ENCODE peak calls at places on chromosomes 11 and 22, in seven cellular contexts. L, C, A, Z, V, S and F are unnamed samples.

GRCh38 chr11:61131586-61131985 is 29.3 kb downstream of the CD5 start:
- DNase-seq in L (no peak), C (no peak), A (no peak), Z (no peak), V (no peak), S (no peak), F (no peak)

GRCh38 chr22:26662160-26662559 is 4.8 kb downstream of the MIAT start:
- DNase-seq in L (no peak), C (no peak), A (no peak), Z (no peak), V (no peak), S (no peak), F (no peak)

GRCh38 chr11:70575396-70576060 is 177.2 kb downstream of the CTTN start:
- DNase-seq in L (no peak), C (peak; percentile 70), A (no peak), Z (no peak), V (peak; percentile 45), S (no peak), F (no peak)

GRCh38 chr22:44147821-44148574 is 32.7 kb upstream of the PARVG start:
- DNase-seq in L (no peak), C (no peak), A (peak; percentile 18), Z (no peak), V (peak; percentile 97), S (no peak), F (no peak)

GRCh38 chr11:1205121-1205986 is 17.5 kb upstream of the MUC5B start:
- DNase-seq in L (no peak), C (peak; percentile 69), A (no peak), Z (no peak), V (peak; percentile 39), S (peak; percentile 32), F (no peak)

GRCh38 chr22:30903876-30904460 is 64.6 kb downstream of the MORC2 start:
- DNase-seq in L (no peak), C (no peak), A (no peak), Z (no peak), V (no peak), S (no peak), F (no peak)

GRCh38 chr11:77503006-77503405 is 29.1 kb upstream of the PAK1 start:
- DNase-seq in L (no peak), C (no peak), A (peak; percentile 29), Z (no peak), V (no peak), S (no peak), F (no peak)

GRCh38 chr11:9796276-9796675 is 132.4 kb downstream of the SWAP70 start:
- DNase-seq in L (no peak), C (no peak), A (no peak), Z (no peak), V (no peak), S (no peak), F (no peak)

GRCh38 chr11:134802116-134802515 is 390.1 kb upstream of the B3GAT1 start:
- DNase-seq in L (no peak), C (no peak), A (no peak), Z (no peak), V (no peak), S (no peak), F (no peak)

GRCh38 chr11:111531156-111531555 is 9.4 kb upstream of the LAYN start:
- DNase-seq in L (no peak), C (no peak), A (no peak), Z (no peak), V (no peak), S (no peak), F (no peak)

GRCh38 chr11:80346660-80347059 is 905.8 kb upstream of the TENM4 start:
- DNase-seq in L (no peak), C (no peak), A (no peak), Z (no peak), V (no peak), S (no peak), F (no peak)

GRCh38 chr11:17036666-17037658 is 22.7 kb upstream of the PLEKHA7 start:
- DNase-seq in L (no peak), C (no peak), A (no peak), Z (no peak), V (peak; percentile 86), S (no peak), F (peak; percentile 19)

GRCh38 chr22:23875801-23876200 is 18.1 kb downstream of the SLC2A11 start:
- DNase-seq in L (no peak), C (no peak), A (no peak), Z (no peak), V (no peak), S (no peak), F (no peak)

GRCh38 chr11:33893711-33894401 is 2.0 kb upstream of the LMO2 start:
- DNase-seq in L (peak; percentile 77), C (no peak), A (peak; percentile 67), Z (peak; percentile 51), V (no peak), S (no peak), F (no peak)

GRCh38 chr22:35354068-35354467 is 26.8 kb upstream of the HMOX1 start:
- DNase-seq in L (no peak), C (no peak), A (no peak), Z (no peak), V (no peak), S (no peak), F (no peak)

GRCh38 chr11:61967177-61967923 is at the start of gene FTH1:
- DNase-seq in L (peak; percentile 96), C (peak; percentile 96), A (peak; percentile 97), Z (peak; percentile 94), V (peak; percentile 95), S (peak; percentile 95), F (peak; percentile 90)

GRCh38 chr11:76524919-76525318 is 80.1 kb downstream of the EMSY start:
- DNase-seq in L (no peak), C (no peak), A (peak; percentile 71), Z (no peak), V (no peak), S (no peak), F (peak; percentile 78)

GRCh38 chr11:73185680-73186293 is 32.3 kb upstream of the P2RY2 start:
- DNase-seq in L (no peak), C (peak; percentile 74), A (peak; percentile 62), Z (no peak), V (no peak), S (no peak), F (peak; percentile 86)

GRCh38 chr11:73186294-73186850 is 31.7 kb upstream of the P2RY2 start:
- DNase-seq in L (no peak), C (no peak), A (no peak), Z (no peak), V (no peak), S (no peak), F (peak; percentile 83)

GRCh38 chr11:73186886-73187285 is 31.2 kb upstream of the P2RY2 start:
- DNase-seq in L (no peak), C (no peak), A (no peak), Z (no peak), V (no peak), S (no peak), F (no peak)

GRCh38 chr11:73184953-73185671 is 33.0 kb upstream of the P2RY2 start:
- DNase-seq in L (peak; percentile 73), C (peak; percentile 93), A (peak; percentile 64), Z (peak; percentile 31), V (peak; percentile 91), S (peak; percentile 79), F (peak; percentile 87)

GRCh38 chr11:73182824-73183321 is 35.2 kb upstream of the P2RY2 start:
- DNase-seq in L (no peak), C (no peak), A (peak; percentile 47), Z (no peak), V (no peak), S (no peak), F (no peak)
- TF ChIP-seq CTCF in L (no peak), C (no peak), A (no peak), Z (no peak), V (peak; percentile 63), S (no peak), F (no peak)

GRCh38 chr11:93846411-93846810 is 4.0 kb downstream of the VSTM5 start:
- DNase-seq in L (no peak), C (no peak), A (peak; percentile 25), Z (no peak), V (no peak), S (no peak), F (no peak)

GRCh38 chr11:93850585-93851018 is at the start of gene VSTM5:
- DNase-seq in L (no peak), C (no peak), A (no peak), Z (no peak), V (no peak), S (no peak), F (no peak)

GRCh38 chr11:93852242-93852641 is 1.8 kb upstream of the VSTM5 start:
- DNase-seq in L (no peak), C (no peak), A (no peak), Z (no peak), V (peak; percentile 26), S (no peak), F (no peak)

GRCh38 chr11:93849201-93849600 is 1.2 kb downstream of the VSTM5 start:
- DNase-seq in L (no peak), C (no peak), A (no peak), Z (no peak), V (peak; percentile 29), S (no peak), F (no peak)

DNA sequence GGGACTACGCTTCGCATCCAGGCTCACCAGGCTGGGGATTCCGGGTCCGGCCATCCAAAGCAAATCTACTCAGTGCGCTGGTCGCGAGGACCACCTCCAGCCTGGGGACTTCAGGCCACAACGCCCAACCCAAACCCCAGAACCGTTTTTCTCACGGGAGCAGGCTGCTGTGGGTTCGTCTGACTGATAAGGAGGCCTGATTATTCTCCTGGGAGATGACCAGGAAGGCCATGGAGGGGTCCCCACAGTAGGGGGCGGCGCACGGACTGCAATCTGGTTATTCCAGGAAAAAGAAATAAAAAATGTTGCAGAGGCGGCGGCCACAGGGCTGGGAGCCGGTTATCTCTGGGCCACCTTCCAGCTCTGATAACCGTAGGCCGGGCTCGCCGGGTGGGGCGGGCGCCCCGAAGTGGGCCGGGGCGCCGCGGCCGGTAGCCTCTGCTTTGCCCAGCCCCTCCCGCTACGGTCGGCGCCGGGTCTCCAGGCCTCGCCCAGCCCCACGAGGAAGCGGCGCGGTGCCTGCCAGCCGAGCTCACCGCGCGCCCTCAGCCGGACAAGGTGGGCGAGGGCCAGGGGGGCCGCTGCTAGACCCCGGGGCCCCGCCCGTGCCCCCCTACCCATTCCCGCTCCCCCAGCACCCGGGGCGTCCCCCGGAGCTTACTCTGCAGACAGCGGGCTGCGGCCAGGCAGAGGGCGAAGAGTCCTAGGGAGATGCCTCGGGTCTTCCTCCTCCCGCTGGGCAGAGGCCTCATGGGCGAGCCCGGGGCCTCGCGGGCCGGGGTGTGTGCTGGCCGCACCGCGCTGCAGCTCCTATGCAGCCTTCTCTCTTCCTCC is 450 bp downstream of the VSTM5 start:
- DNase-seq in L (no peak), C (peak; percentile 78), A (peak; percentile 29), Z (no peak), V (peak; percentile 78), S (no peak), F (no peak)
- TF ChIP-seq CTCF in L (no peak), C (no peak), A (no peak), Z (no peak), V (no peak), S (no peak), F (no peak)

GRCh38 chr11:119065369-119065768 is 2.2 kb upstream of the VPS11 start:
- DNase-seq in L (peak; percentile 33), C (no peak), A (peak; percentile 50), Z (peak; percentile 29), V (peak; percentile 74), S (no peak), F (peak; percentile 60)
- TF ChIP-seq CTCF in L (peak; percentile 46), C (peak; percentile 11), A (peak; percentile 56), Z (peak; percentile 56), V (peak; percentile 70), S (peak; percentile 35), F (peak; percentile 37)

DNA sequence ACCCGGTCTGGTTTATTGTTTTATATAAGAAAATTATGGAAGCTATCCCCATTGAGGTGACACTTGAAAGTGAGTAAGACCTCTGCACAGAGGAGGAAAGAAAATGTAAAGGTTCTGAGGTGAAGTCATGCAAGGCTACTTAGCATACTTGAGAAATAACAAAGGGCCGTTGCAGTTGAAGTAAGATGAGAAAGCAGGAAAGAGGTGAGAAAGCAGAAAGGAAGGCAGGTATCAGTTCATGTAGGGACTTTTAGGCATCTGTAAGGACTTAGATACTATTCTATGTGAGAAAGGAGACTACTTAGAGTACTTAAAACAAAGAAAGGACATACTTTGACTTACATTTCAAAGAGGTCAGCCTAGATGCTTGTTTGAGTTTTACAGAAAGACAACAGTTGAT is 84.7 kb downstream of the CASP12 start:
- DNase-seq in L (no peak), C (no peak), A (no peak), Z (no peak), V (no peak), S (no peak), F (no peak)
- TF ChIP-seq CTCF in L (no peak), C (no peak), A (no peak), Z (no peak), V (no peak), S (no peak), F (no peak)